ENCODE peak calls at places on chromosomes 16 and 17, in seven cellular contexts. H is endothelial cell of umbilical vein, T is K562, Z is IMR-90, V is GM23248, W is HCT116, P is mammary epithelial cell. A is an unnamed sample. For H3K9me3, the result is how much of the 10 kb centered on the place peaks cover.

GRCh38 chr16:177981-178676 is 1.6 kb downstream of the HBA1 start:
- DNase-seq in T (no peak), W (no peak), V (no peak), P (no peak), Z (no peak), H (no peak), A (no peak)

GRCh38 chr17:63703556-63704258 is 3.8 kb upstream of the LIMD2 start:
- DNase-seq in P (no peak), W (no peak), T (no peak), H (no peak), Z (no peak), V (no peak), A (no peak)

GRCh38 chr17:39738568-39738901 is 797 bp downstream of the GRB7 start:
- DNase-seq in Z (no peak), V (no peak), T (peak), W (no peak), P (peak), H (no peak), A (no peak)

GRCh38 chr16:1741553-1742165 is 29.7 kb downstream of the NME3 start:
- DNase-seq in H (no peak), Z (no peak), P (no peak), W (no peak), V (no peak), T (no peak), A (no peak)

GRCh38 chr17:75135452-75135851 is 3.9 kb upstream of the NT5C start:
- DNase-seq in W (no peak), P (no peak), V (no peak), T (no peak), H (no peak), Z (no peak), A (no peak)

GRCh38 chr17:43026610-43027009 is 1.6 kb downstream of the RND2 start:
- DNase-seq in P (no peak), H (no peak), W (no peak), T (no peak), V (no peak), Z (no peak), A (no peak)

GRCh38 chr17:21090889-21091618 is 35.7 kb upstream of the DHRS7B start:
- DNase-seq in P (no peak), H (no peak), Z (peak), T (no peak), W (no peak), V (no peak), A (no peak)

GRCh38 chr17:49787932-49788442 is 494 bp upstream of the KAT7 start:
- DNase-seq in T (no peak), W (no peak), Z (no peak), P (no peak), V (peak), H (no peak), A (no peak)

GRCh38 chr16:56856876-56857447 is 8.0 kb upstream of the SLC12A3 start:
- DNase-seq in Z (no peak), T (no peak), V (no peak), P (no peak), W (no peak), H (no peak), A (no peak)

GRCh38 chr16:81447383-81448101 is 2.9 kb downstream of the CMIP start:
- DNase-seq in P (peak), T (no peak), H (peak), W (no peak), Z (no peak), V (no peak), A (no peak)

GRCh38 chr17:43766413-43767052 is 7.9 kb upstream of the SOST start:
- DNase-seq in H (peak), Z (peak), T (peak), W (peak), P (no peak), V (peak), A (peak)

GRCh38 chr17:6187836-6188235 is 117.7 kb downstream of the WSCD1 start:
- DNase-seq in W (no peak), P (peak), V (no peak), T (no peak), Z (no peak), H (peak), A (no peak)

GRCh38 chr17:3469529-3469928 is 2.1 kb downstream of the SPATA22 start:
- DNase-seq in P (no peak), H (no peak), V (no peak), Z (no peak), T (no peak), W (no peak), A (no peak)

GRCh38 chr16:1425616-1426370 is 5.1 kb upstream of the PERCC1 start:
- DNase-seq in P (no peak), Z (no peak), H (no peak), W (no peak), T (no peak), V (no peak), A (no peak)

GRCh38 chr17:80254396-80255241 is 6.0 kb upstream of the RNF213 start:
- DNase-seq in T (peak), Z (peak), P (peak), V (peak), W (peak), H (peak), A (peak)

GRCh38 chr17:50205111-50205821 is 3.8 kb upstream of the COL1A1 start:
- DNase-seq in W (no peak), T (peak), H (no peak), P (no peak), Z (peak), V (peak), A (no peak)

GRCh38 chr17:33750943-33751701 is 458.0 kb upstream of the ASIC2 start:
- DNase-seq in H (peak), W (peak), P (peak), T (peak), V (peak), Z (peak), A (peak)

GRCh38 chr17:33749171-33749570 is 456.1 kb upstream of the ASIC2 start:
- DNase-seq in T (no peak), Z (no peak), V (no peak), W (no peak), P (no peak), H (no peak), A (no peak)

GRCh38 chr17:33756021-33756420 is 462.9 kb upstream of the ASIC2 start:
- DNase-seq in H (no peak), V (no peak), Z (no peak), W (no peak), T (no peak), P (no peak), A (no peak)

GRCh38 chr17:33751702-33752065 is 458.6 kb upstream of the ASIC2 start:
- DNase-seq in Z (no peak), P (no peak), T (no peak), V (peak), H (no peak), W (no peak), A (no peak)

DNA sequence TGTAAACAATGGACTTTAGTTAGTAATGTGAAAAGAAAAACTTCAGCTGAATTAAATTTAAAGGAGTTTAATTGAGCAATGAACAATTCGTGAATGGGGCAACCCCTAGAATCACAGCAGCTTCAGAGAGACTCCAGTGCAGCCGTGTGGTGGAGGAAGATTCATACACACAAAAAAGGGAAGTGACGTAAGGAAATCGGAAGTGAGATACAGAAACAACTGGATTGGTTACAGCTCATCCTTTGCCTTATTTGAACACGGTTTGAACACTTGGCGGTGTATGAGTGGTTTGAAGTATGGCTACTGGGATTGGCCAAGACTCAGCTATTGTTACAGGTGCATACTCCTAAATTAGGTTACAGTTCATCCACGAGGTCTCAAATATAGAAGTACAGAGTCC is 460.4 kb upstream of the ASIC2 start:
- DNase-seq in H (no peak), T (no peak), V (no peak), P (no peak), Z (no peak), W (no peak), A (peak)
- H3K9me3 ChIP-seq in H (under half), T (under half), V (under half), P (under half), Z (under half), W (under half), A (under half)

GRCh38 chr16:20726661-20727060 is 15.0 kb downstream of the THUMPD1 start:
- DNase-seq in T (no peak), W (no peak), H (no peak), V (no peak), P (no peak), Z (no peak), A (no peak)

GRCh38 chr16:20729141-20729540 is 12.5 kb downstream of the THUMPD1 start:
- DNase-seq in T (no peak), P (no peak), W (no peak), V (no peak), H (no peak), Z (no peak), A (no peak)

GRCh38 chr16:20727181-20727580 is 14.4 kb downstream of the THUMPD1 start:
- DNase-seq in V (no peak), T (no peak), P (no peak), H (no peak), W (no peak), Z (no peak), A (no peak)
- H3K4me2 ChIP-seq in V (no peak), T (no peak), P (no peak), H (no peak), W (no peak), Z (no peak), A (no peak)

DNA sequence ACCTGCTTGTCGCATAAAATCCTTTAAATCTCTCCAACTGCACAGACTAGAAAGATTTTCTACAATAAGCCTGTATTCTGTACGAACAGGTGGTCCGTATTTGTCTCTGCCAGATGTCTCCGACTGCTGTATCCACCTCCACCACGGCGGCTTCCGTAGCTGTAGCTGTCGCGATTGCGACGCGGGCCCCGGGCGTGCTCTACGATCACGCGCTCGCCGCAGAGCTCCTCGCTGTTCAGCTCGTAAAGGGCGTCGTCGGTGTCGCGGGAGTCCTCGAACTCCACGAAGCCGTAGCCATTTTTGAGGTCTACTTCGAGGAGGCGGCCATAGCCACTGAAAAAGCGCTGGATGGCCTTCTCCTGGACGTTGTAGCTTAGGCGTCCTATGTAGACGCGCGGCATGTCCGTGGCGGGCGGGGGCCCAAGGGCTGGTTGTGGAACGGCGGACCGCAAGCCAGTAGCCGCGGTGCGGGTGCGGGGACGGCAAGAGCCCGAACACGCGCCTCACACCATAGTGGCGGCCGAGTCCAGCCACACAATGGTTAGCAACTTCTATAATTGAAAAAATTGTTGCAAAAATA is 36.1 kb downstream of the ZNF624 start:
- DNase-seq in P (no peak), T (no peak), W (no peak), Z (no peak), H (no peak), V (no peak), A (no peak)
- H3K9me3 ChIP-seq in P (under half), T (under half), W (under half), Z (under half), H (under half), V (under half), A (under half)

GRCh38 chr16:30925646-30926332 is 2.4 kb downstream of the FBXL19 start:
- DNase-seq in H (no peak), P (no peak), T (no peak), V (no peak), W (no peak), Z (no peak), A (no peak)
- H3K4me2 ChIP-seq in H (no peak), P (no peak), T (no peak), V (no peak), W (peak), Z (no peak), A (no peak)

DNA sequence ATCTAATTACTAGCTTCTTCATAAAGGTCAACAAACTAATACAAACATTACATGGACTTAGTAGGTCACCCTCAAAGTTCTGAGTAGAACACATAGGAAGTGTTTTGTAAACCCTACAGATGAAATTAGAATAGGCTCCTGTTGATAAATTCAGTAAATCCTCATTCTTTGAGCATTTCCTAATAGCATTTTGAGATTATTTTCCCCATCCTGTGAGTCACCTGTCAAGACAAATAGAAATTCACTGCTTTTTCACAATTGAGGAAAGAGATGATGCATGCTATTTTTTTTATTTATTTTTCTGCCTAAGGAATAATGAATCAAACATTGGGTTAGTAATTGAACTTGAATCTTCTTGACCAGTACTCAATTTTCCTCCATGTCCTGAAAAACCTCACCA is 666.7 kb upstream of the GOT2 start:
- DNase-seq in P (no peak), T (no peak), V (peak), W (no peak), Z (no peak), H (peak), A (no peak)
- H3K9me3 ChIP-seq in P (under half), T (under half), V (under half), W (under half), Z (under half), H (under half), A (under half)

GRCh38 chr16:65473699-65474098 is 351.8 kb upstream of the CDH11 start:
- DNase-seq in H (no peak), W (no peak), V (no peak), T (no peak), P (no peak), Z (no peak), A (no peak)
- H3K4me2 ChIP-seq in H (no peak), W (no peak), V (no peak), T (no peak), P (no peak), Z (no peak), A (no peak)

DNA sequence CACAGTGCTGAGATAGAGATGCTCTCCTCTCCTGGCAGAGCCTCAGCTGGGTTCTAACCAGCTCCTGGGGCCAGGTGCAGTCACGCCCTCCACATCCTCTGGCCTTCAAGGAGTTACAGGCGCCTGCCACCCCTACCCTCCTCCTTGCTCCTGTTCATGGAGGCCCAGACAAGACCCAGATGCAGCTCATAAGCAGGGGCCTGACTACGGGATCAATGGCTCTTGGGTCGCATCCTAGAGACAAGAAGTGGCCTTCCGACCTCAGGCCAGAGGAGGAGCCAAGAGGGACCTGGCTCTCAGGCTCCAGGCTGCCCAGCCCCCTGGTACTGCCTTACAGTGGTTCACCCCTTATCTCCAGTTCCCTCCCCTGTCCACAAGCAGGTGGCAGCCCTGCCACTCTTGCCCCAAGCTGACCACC is 23.0 kb downstream of the ARHGAP27 start:
- DNase-seq in T (no peak), Z (no peak), V (no peak), W (no peak), P (no peak), H (no peak), A (peak)
- H3K9me3 ChIP-seq in T (under half), Z (under half), V (under half), W (under half), P (under half), H (under half), A (under half)

DNA sequence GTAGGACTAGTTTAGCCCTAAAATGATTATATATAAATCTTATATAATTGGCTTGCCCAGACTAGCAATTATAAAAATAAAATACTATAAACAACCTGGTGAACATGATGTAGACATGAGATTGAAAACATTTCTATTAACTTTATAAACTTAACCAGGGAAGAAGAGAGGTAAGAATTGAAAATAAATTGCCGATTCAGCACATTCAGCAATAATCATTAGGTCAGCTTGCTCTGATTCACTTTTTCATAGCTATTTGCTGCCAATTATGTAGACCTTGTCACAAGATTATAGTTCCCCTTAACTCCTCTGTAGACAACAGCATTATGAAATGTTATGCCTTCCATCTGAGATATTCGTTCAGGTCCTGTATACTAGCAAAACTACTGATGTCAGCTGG is 199.3 kb upstream of the CA10 start:
- DNase-seq in W (no peak), P (no peak), Z (no peak), H (no peak), T (no peak), V (no peak), A (no peak)
- H3K4me2 ChIP-seq in W (no peak), P (no peak), Z (no peak), H (no peak), T (no peak), V (no peak), A (no peak)

GRCh38 chr16:50692644-50692998 is 785 bp upstream of the NOD2 start:
- DNase-seq in Z (no peak), T (no peak), V (no peak), W (no peak), H (no peak), P (no peak), A (no peak)

GRCh38 chr16:50692999-50693781 is at the start of gene NOD2:
- DNase-seq in P (no peak), H (no peak), Z (no peak), T (peak), W (no peak), V (peak), A (no peak)

GRCh38 chr16:50696126-50696525 is 2.7 kb downstream of the NOD2 start:
- DNase-seq in H (no peak), V (no peak), Z (no peak), P (no peak), T (no peak), W (no peak), A (no peak)

GRCh38 chr16:50695017-50696000 is 1.9 kb downstream of the NOD2 start:
- DNase-seq in H (no peak), P (no peak), Z (no peak), V (peak), T (no peak), W (no peak), A (no peak)

DNA sequence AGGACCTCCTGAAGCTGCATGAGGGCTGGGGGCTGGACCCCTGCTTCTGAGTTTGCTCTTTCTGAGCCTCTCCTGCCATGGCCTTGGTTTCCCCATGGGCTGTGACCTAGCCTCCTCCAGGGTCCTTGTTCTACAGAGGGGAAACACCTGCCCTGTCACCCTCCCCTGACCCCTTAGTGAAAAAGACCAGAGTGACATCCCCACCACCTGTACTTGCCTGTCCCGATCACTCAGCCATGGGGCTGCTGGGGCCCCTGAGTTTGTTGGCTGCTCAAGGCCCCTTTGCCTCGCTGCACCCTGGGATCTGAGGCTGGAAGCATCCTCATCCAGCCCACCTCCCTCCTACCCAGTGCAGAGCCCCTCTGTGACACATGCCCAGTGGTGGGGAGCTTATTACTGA is 800 bp downstream of the NOD2 start:
- DNase-seq in Z (no peak), V (no peak), W (no peak), H (no peak), P (no peak), T (no peak), A (no peak)
- H3K9me3 ChIP-seq in Z (under half), V (under half), W (under half), H (under half), P (under half), T (under half), A (under half)